ENCODE peak calls at places on chromosomes 13 and 19, in eight cellular contexts. G is gastrocnemius medialis, Z is mucosa of descending colon, K is Calu3, Y is SK-N-SH, A is tibial nerve, J is omental fat pad, I is nephron progenitor cell. S is an unnamed sample.

GRCh38 chr19:18304194-18304495 is 18.7 kb downstream of the LSM4 start:
- DNase-seq in G (peak), Z (no peak), K (no peak), Y (no peak), A (no peak), J (no peak), I (no peak), S (no peak)

GRCh38 chr13:21777166-21777565 is 106.3 kb downstream of the FGF9 start:
- DNase-seq in G (no peak), Z (no peak), K (no peak), Y (no peak), A (no peak), J (no peak), I (no peak), S (no peak)

GRCh38 chr19:47494729-47495128 is 10.7 kb upstream of the KPTN start:
- DNase-seq in G (no peak), Z (peak), K (no peak), Y (peak), A (no peak), J (no peak), I (no peak), S (no peak)

GRCh38 chr19:1521636-1522035 is 2.2 kb upstream of the PLK5 start:
- DNase-seq in G (no peak), Z (no peak), K (no peak), Y (no peak), A (no peak), J (no peak), I (no peak), S (no peak)

GRCh38 chr13:111792956-111793355 is 274.0 kb upstream of the SOX1 start:
- DNase-seq in G (no peak), Z (no peak), K (no peak), Y (no peak), A (no peak), J (no peak), I (no peak), S (no peak)

GRCh38 chr13:20489185-20489820 is 36.4 kb downstream of the CRYL1 start:
- DNase-seq in G (peak), Z (peak), K (peak), Y (no peak), A (no peak), J (no peak), I (no peak), S (no peak)

GRCh38 chr19:2551172-2551863 is 75.4 kb downstream of the GADD45B start:
- DNase-seq in G (no peak), Z (no peak), K (no peak), Y (no peak), A (no peak), J (no peak), I (no peak), S (no peak)

GRCh38 chr13:93218583-93218982 is 8.0 kb upstream of the GPC6 start:
- DNase-seq in G (no peak), Z (no peak), K (no peak), Y (no peak), A (no peak), J (no peak), I (no peak), S (no peak)

GRCh38 chr13:26589754-26590153 is 32.3 kb downstream of the WASF3 start:
- DNase-seq in G (no peak), Z (peak), K (no peak), Y (no peak), A (no peak), J (no peak), I (no peak), S (no peak)

GRCh38 chr19:16368385-16369305 is 44.0 kb downstream of the KLF2 start:
- DNase-seq in G (no peak), Z (no peak), K (no peak), Y (no peak), A (no peak), J (no peak), I (no peak), S (peak)

GRCh38 chr19:29690842-29691241 is 24.2 kb downstream of the C19orf12 start:
- DNase-seq in G (peak), Z (peak), K (peak), Y (no peak), A (no peak), J (no peak), I (no peak), S (peak)

DNA sequence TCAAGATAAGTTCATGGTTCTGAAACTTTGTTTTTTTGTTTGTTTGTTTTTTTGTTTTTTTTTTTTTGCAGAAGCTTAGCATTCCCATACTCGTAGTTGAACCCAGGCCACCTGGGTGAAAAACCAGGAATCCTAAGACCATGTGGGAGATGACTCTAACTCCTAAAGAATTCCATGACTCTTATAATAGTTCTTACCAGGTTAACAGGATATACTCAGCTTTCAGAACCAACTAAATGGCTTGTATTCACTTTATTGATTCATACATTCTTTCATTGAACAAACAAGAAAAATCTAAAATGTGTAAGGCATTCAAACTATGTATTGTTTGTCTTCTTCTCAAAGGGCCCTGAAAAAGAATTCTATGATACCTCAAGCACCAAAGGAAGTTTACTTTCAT is 40.5 kb upstream of the KLF5 start:
- DNase-seq in G (no peak), Z (no peak), K (no peak), Y (no peak), A (no peak), J (no peak), I (no peak), S (no peak)
- TF ChIP-seq CTCF in G (no peak), Z (no peak), K (no peak), Y (no peak), A (no peak), J (no peak), I (no peak), S (no peak)

GRCh38 chr19:35213678-35214632 is 14.6 kb downstream of the FAM187B start:
- DNase-seq in G (peak), Z (peak), K (peak), Y (peak), A (peak), J (peak), I (no peak), S (peak)

GRCh38 chr19:35219008-35219407 is 9.5 kb downstream of the FAM187B start:
- DNase-seq in G (no peak), Z (no peak), K (no peak), Y (no peak), A (no peak), J (no peak), I (no peak), S (no peak)

GRCh38 chr19:35216026-35216832 is 12.3 kb downstream of the FAM187B start:
- DNase-seq in G (no peak), Z (no peak), K (no peak), Y (no peak), A (no peak), J (no peak), I (no peak), S (no peak)

GRCh38 chr19:35214766-35215422 is 13.6 kb downstream of the FAM187B start:
- DNase-seq in G (no peak), Z (no peak), K (no peak), Y (no peak), A (no peak), J (no peak), I (no peak), S (no peak)

GRCh38 chr19:35216833-35217707 is 11.5 kb downstream of the FAM187B start:
- DNase-seq in G (peak), Z (peak), K (peak), Y (no peak), A (no peak), J (no peak), I (no peak), S (peak)
- TF ChIP-seq CTCF in G (no peak), Z (no peak), K (peak), Y (no peak), A (no peak), J (no peak), I (no peak), S (peak)

GRCh38 chr13:84870190-84870589 is 929.0 kb downstream of the SLITRK6 start:
- DNase-seq in G (no peak), Z (no peak), K (no peak), Y (no peak), A (no peak), J (no peak), I (no peak), S (peak)

GRCh38 chr13:84864341-84864740 is 934.9 kb downstream of the SLITRK6 start:
- DNase-seq in G (no peak), Z (no peak), K (no peak), Y (no peak), A (no peak), J (no peak), I (no peak), S (no peak)

DNA sequence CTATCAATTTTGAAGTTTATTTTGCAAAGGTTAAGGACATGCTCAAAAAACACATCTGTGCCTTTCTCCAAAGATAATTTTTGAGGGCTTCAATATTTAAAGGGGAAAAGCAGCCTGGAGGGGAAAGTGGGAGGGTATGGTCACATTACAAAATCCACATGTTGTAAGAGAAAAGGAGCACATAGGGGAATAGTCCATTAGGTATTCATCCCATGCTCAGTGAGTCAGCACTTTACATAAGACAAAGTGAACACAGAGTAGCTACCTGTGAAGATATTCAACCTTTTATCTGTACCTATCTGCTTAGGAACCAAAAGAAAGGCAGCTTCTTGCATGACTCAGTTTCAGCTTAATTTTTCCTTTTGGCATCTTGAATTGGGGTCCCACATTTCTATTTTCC is 932.0 kb downstream of the SLITRK6 start:
- DNase-seq in G (no peak), Z (no peak), K (no peak), Y (no peak), A (no peak), J (no peak), I (no peak), S (no peak)
- TF ChIP-seq CTCF in G (no peak), Z (no peak), K (no peak), Y (no peak), A (no peak), J (no peak), I (no peak), S (no peak)

DNA sequence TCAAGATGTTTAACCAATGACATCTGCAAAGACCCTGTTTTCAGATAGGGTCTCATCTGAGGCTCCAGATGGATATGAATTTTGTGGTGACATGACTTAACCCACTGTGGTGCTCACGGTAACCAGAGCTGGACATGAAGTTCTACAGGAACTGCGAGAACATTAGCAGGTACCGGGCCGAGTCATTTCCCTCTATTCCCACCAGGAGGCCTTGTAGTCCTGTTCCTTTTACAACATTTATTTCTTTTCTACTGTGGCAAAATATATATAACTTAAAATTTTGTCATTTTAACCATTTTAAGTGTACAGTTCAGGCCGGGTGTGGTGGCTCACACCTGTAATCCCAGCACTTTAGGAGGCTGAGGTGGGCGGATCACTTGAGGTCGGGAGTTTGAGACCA is 7.6 kb upstream of the TSPAN16 start:
- DNase-seq in G (no peak), Z (no peak), K (no peak), Y (peak), A (no peak), J (no peak), I (no peak), S (no peak)
- TF ChIP-seq CTCF in G (no peak), Z (no peak), K (peak), Y (peak), A (peak), J (no peak), I (peak), S (peak)

DNA sequence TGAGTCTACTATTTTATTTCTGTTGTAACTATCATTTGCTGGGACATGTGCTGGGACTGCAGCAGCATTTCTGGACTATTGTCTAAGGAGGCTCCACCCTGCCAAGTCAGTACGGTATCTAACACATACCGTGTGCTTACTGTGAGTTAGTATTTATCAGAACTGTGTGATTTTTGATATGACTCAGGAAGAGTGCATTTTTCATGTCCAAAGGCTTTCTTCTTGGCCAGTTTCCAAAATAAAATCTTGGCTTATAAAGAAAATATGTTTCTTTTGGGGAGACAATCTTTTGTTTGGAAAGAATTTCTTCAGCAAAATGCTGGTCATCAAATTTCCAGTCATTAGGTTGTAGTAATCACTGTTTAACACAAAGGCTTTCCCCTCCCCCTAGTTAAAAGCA is 11.6 kb downstream of the PARP4 start:
- DNase-seq in G (no peak), Z (no peak), K (no peak), Y (no peak), A (no peak), J (no peak), I (no peak), S (no peak)
- TF ChIP-seq CTCF in G (no peak), Z (no peak), K (no peak), Y (no peak), A (no peak), J (no peak), I (no peak), S (no peak)

S was measured in activated CD8-positive, alpha-beta T cell treated with anti-CD3 and anti-CD28 coated beads for 36 hours.